ENCODE peak calls at places on chromosomes 13 and 19, in eight cellular contexts. I, K, B, L, P, X, H and O are unnamed samples.

GRCh38 chr19:18856385-18857126 is 24.8 kb downstream of the UPF1 start:
- DNase-seq in H (no peak), K (no peak), B (no peak), X (peak), I (no peak), P (no peak), L (no peak), O (peak)

GRCh38 chr19:51327066-51327985 is 14.6 kb downstream of the VSIG10L start:
- DNase-seq in I (peak), L (peak), K (no peak), P (peak), B (peak), X (no peak), H (no peak), O (no peak)

GRCh38 chr19:4914736-4915501 is 5.6 kb downstream of the UHRF1 start:
- DNase-seq in K (peak), B (no peak), H (peak), I (peak), X (no peak), P (no peak), L (no peak), O (peak)

GRCh38 chr13:29743229-29743786 is 107.1 kb downstream of the UBL3 start:
- DNase-seq in P (no peak), X (peak), B (peak), H (peak), K (peak), I (no peak), L (peak), O (peak)

GRCh38 chr19:16244091-16244490 is 46.4 kb downstream of the AP1M1 start:
- DNase-seq in K (no peak), B (no peak), L (no peak), H (no peak), X (no peak), I (no peak), P (no peak), O (peak)

GRCh38 chr13:26266311-26266710 is 12.4 kb downstream of the CDK8 start:
- DNase-seq in L (no peak), P (no peak), I (no peak), H (no peak), B (no peak), X (no peak), K (no peak), O (no peak)

GRCh38 chr19:42343344-42344110 is 18.1 kb downstream of the MEGF8 start:
- DNase-seq in X (no peak), B (no peak), K (no peak), L (no peak), I (no peak), H (no peak), P (peak), O (no peak)

GRCh38 chr13:104984296-104984818 is 1551.1 kb downstream of the EFNB2 start:
- DNase-seq in I (no peak), P (no peak), H (peak), K (peak), B (peak), L (peak), X (peak), O (no peak)

GRCh38 chr19:8143041-8143440 is 6.4 kb downstream of the FBN3 start:
- DNase-seq in H (no peak), X (no peak), P (no peak), B (no peak), I (no peak), K (no peak), L (no peak), O (no peak)

GRCh38 chr13:77678691-77679090 is 18.8 kb upstream of the SLAIN1 start:
- DNase-seq in H (peak), P (no peak), I (no peak), X (no peak), K (no peak), L (no peak), B (no peak), O (no peak)

GRCh38 chr19:1016647-1017114 is 4.2 kb downstream of the TMEM259 start:
- DNase-seq in H (peak), L (no peak), I (no peak), P (no peak), B (no peak), K (no peak), X (no peak), O (peak)

GRCh38 chr13:73708393-73708985 is 425.7 kb downstream of the KLF12 start:
- DNase-seq in K (peak), H (peak), I (peak), P (peak), X (peak), B (no peak), L (peak), O (peak)

GRCh38 chr19:10979950-10980349 is 19.1 kb downstream of the SMARCA4 start:
- DNase-seq in H (no peak), K (no peak), I (no peak), B (no peak), L (no peak), P (no peak), X (no peak), O (no peak)

GRCh38 chr19:10142701-10143375 is 23.1 kb upstream of the EIF3G start:
- DNase-seq in H (no peak), P (no peak), X (no peak), B (no peak), K (no peak), I (no peak), L (no peak), O (no peak)

GRCh38 chr13:98866882-98867281 is 111.0 kb downstream of the DOCK9 start:
- DNase-seq in B (no peak), I (no peak), H (no peak), L (no peak), P (no peak), X (no peak), K (no peak), O (no peak)

GRCh38 chr13:107587681-107588080 is 627.7 kb downstream of the LIG4 start:
- DNase-seq in H (no peak), B (no peak), P (no peak), K (no peak), X (no peak), L (no peak), I (no peak), O (no peak)

GRCh38 chr13:56558698-56559320 is 581.9 kb upstream of the PRR20A start:
- DNase-seq in I (no peak), X (no peak), K (no peak), H (no peak), P (no peak), B (no peak), L (no peak), O (no peak)

GRCh38 chr13:79989251-79989661 is 351.7 kb downstream of the SPRY2 start:
- DNase-seq in K (no peak), P (no peak), B (no peak), X (no peak), I (no peak), H (no peak), L (no peak), O (peak)

GRCh38 chr13:71624641-71625040 is 242.4 kb downstream of the DACH1 start:
- DNase-seq in L (no peak), I (no peak), P (no peak), H (no peak), B (no peak), K (no peak), X (no peak), O (no peak)

GRCh38 chr13:21321269-21321668 is 137.8 kb downstream of the ZDHHC20 start:
- DNase-seq in I (no peak), B (no peak), H (no peak), X (no peak), P (no peak), K (no peak), L (no peak), O (no peak)

GRCh38 chr19:17526922-17527321 is 15.5 kb downstream of the PGLS start:
- DNase-seq in K (no peak), I (no peak), B (no peak), L (no peak), X (no peak), H (no peak), P (no peak), O (no peak)

GRCh38 chr13:48094404-48094780 is 512 bp downstream of the MED4 start:
- DNase-seq in K (no peak), P (no peak), H (no peak), L (no peak), B (no peak), I (no peak), X (no peak), O (no peak)

GRCh38 chr19:6226012-6226411 is 53.8 kb downstream of the MLLT1 start:
- DNase-seq in X (no peak), B (no peak), H (no peak), L (no peak), I (no peak), K (no peak), P (no peak), O (no peak)

GRCh38 chr19:6223461-6224307 is 56.1 kb downstream of the MLLT1 start:
- DNase-seq in I (no peak), X (peak), B (peak), P (no peak), K (no peak), H (no peak), L (peak), O (no peak)

GRCh38 chr19:6225232-6225635 is 54.5 kb downstream of the MLLT1 start:
- DNase-seq in K (no peak), X (no peak), L (peak), H (no peak), P (no peak), B (no peak), I (no peak), O (no peak)

GRCh38 chr19:6222884-6223283 is 56.9 kb downstream of the MLLT1 start:
- DNase-seq in P (no peak), H (no peak), X (no peak), I (no peak), K (no peak), B (no peak), L (no peak), O (peak)

GRCh38 chr19:6224308-6224675 is 55.5 kb downstream of the MLLT1 start:
- DNase-seq in X (no peak), L (peak), K (no peak), P (no peak), H (no peak), B (peak), I (no peak), O (no peak)
- TF ChIP-seq CTCF in X (no peak), L (no peak), K (no peak), P (no peak), H (no peak), B (no peak), I (no peak), O (no peak)

GRCh38 chr19:2171349-2172145 is 7.8 kb downstream of the DOT1L start:
- DNase-seq in P (peak), I (peak), K (no peak), H (no peak), B (peak), L (no peak), X (no peak), O (no peak)
- TF ChIP-seq CTCF in P (no peak), I (no peak), K (no peak), H (peak), B (no peak), L (peak), X (no peak), O (peak)

GRCh38 chr19:30083701-30084156 is 141.7 kb downstream of the URI1 start:
- DNase-seq in K (no peak), X (no peak), B (no peak), H (no peak), L (no peak), P (no peak), I (no peak), O (no peak)

GRCh38 chr19:30082611-30083010 is 140.6 kb downstream of the URI1 start:
- DNase-seq in B (no peak), K (no peak), X (no peak), I (no peak), P (no peak), L (no peak), H (no peak), O (no peak)

GRCh38 chr19:30085394-30085793 is 143.4 kb downstream of the URI1 start:
- DNase-seq in P (peak), K (no peak), H (no peak), I (peak), B (no peak), L (no peak), X (peak), O (no peak)

GRCh38 chr19:30083125-30083681 is 141.2 kb downstream of the URI1 start:
- DNase-seq in L (no peak), X (no peak), P (no peak), H (no peak), K (no peak), B (no peak), I (no peak), O (no peak)

DNA sequence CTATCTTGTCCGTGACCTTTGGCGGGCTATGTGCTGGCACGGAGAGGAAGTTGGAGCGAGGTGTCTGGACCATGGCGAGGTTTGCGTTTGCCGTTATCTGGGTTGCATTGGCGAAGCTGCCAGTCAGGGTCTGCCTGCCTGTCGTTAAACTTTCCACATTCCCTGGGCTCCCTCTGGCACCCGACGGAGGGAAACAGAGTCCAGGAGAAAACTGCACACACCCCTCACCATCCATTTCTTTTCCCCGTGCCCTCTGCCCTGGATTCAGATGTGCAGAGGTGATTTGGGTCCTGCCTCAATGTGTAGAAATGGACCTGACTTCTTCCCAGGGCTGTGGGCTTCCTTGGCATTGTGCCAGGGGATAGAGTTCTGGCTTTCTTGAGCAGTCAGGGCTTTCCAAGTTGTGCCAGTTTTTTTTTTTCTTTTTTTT is 142.4 kb downstream of the URI1 start:
- DNase-seq in L (no peak), K (no peak), X (no peak), B (peak), P (no peak), I (no peak), H (no peak), O (no peak)
- TF ChIP-seq CTCF in L (no peak), K (no peak), X (no peak), B (no peak), P (no peak), I (no peak), H (no peak), O (no peak)

GRCh38 chr13:76019421-76020044 is 383.4 kb downstream of the LMO7 start:
- DNase-seq in K (no peak), L (no peak), H (peak), B (peak), P (peak), X (no peak), I (no peak), O (peak)
- TF ChIP-seq CTCF in K (peak), L (peak), H (peak), B (no peak), P (no peak), X (no peak), I (no peak), O (peak)